ENCODE peak calls at places on chromosomes 4 and X, in nine cellular contexts. U is uterus, W is esophagus muscularis mucosa, Y is A549, A is ovary, V is upper lobe of left lung, E is fibroblast of lung, C is fibroblast of mammary gland, H is foreskin keratinocyte. P is an unnamed sample.
A peak's percentile ranks its signal among the peaks of the same experiment; 100 is the strongest.

GRCh38 chr4:42638993-42639392 is 17.9 kb downstream of the ATP8A1 start:
- DNase-seq in U (no peak), W (no peak), Y (no peak), A (no peak), V (no peak), E (no peak), C (no peak), H (no peak), P (no peak)

GRCh38 chr4:112591593-112591992 is 45.1 kb downstream of the ZGRF1 start:
- DNase-seq in U (no peak), W (no peak), Y (no peak), A (no peak), V (no peak), E (no peak), C (no peak), H (no peak), P (no peak)

GRCh38 chr4:119955256-119955655 is 111.4 kb downstream of the MAD2L1 start:
- DNase-seq in U (no peak), W (no peak), Y (no peak), A (no peak), V (no peak), E (peak; percentile 5), C (no peak), H (no peak), P (no peak)

GRCh38 chrX:9875801-9876200 is 89.6 kb downstream of the SHROOM2 start:
- DNase-seq in U (no peak), W (no peak), Y (no peak), A (no peak), V (no peak), E (no peak), C (no peak), H (no peak), P (no peak)

GRCh38 chr4:3037957-3038451 is 36.3 kb downstream of the HTT-AS start:
- DNase-seq in U (peak; percentile 29), W (no peak), Y (no peak), A (peak; percentile 50), V (no peak), E (no peak), C (no peak), H (no peak), P (no peak)

GRCh38 chr4:185305979-185306442 is 89.7 kb downstream of the LRP2BP start:
- DNase-seq in U (no peak), W (no peak), Y (peak; percentile 13), A (no peak), V (no peak), E (peak; percentile 78), C (peak; percentile 93), H (peak; percentile 99), P (no peak)

GRCh38 chr4:119559044-119559647 is 69.5 kb downstream of the PDE5A start:
- DNase-seq in U (no peak), W (no peak), Y (peak; percentile 37), A (no peak), V (no peak), E (peak; percentile 75), C (peak; percentile 71), H (peak; percentile 8), P (no peak)

GRCh38 chrX:97290199-97290598 is 406.5 kb downstream of the RPA4 start:
- DNase-seq in U (no peak), W (no peak), Y (no peak), A (no peak), V (no peak), E (peak; percentile 17), C (no peak), H (no peak), P (no peak)

GRCh38 chrX:48083212-48083611 is 11.8 kb upstream of the ZNF630 start:
- DNase-seq in U (peak; percentile 21), W (no peak), Y (peak; percentile 33), A (peak; percentile 32), V (peak; percentile 37), E (peak; percentile 53), C (peak; percentile 43), H (no peak), P (peak; percentile 32)

GRCh38 chr4:119124314-119124713 is 11.3 kb upstream of the MYOZ2 start:
- DNase-seq in U (no peak), W (no peak), Y (no peak), A (no peak), V (no peak), E (peak; percentile 49), C (peak; percentile 48), H (no peak), P (no peak)

GRCh38 chr4:77820836-77821561 is 1.8 kb upstream of the CNOT6L start:
- DNase-seq in U (no peak), W (no peak), Y (no peak), A (no peak), V (no peak), E (peak; percentile 37), C (peak; percentile 14), H (peak; percentile 27), P (no peak)

GRCh38 chr4:71476240-71476639 is 137.4 kb downstream of the SLC4A4 start:
- DNase-seq in U (no peak), W (no peak), Y (no peak), A (no peak), V (no peak), E (peak; percentile 24), C (no peak), H (no peak), P (no peak)

GRCh38 chr4:84875636-84876371 is 90.7 kb downstream of the WDFY3 start:
- DNase-seq in U (no peak), W (no peak), Y (no peak), A (no peak), V (no peak), E (peak; percentile 36), C (peak; percentile 41), H (no peak), P (no peak)

GRCh38 chr4:131091896-131092295 is 1995.9 kb downstream of the C4orf33 start:
- DNase-seq in U (no peak), W (no peak), Y (peak; percentile 45), A (no peak), V (no peak), E (peak; percentile 61), C (peak; percentile 44), H (no peak), P (no peak)

GRCh38 chr4:76250962-76251361 is 559 bp upstream of the FAM47E start:
- DNase-seq in U (no peak), W (no peak), Y (no peak), A (no peak), V (peak; percentile 56), E (peak; percentile 4), C (no peak), H (no peak), P (no peak)

GRCh38 chr4:139809207-139810157 is 143.9 kb downstream of the MGST2 start:
- DNase-seq in U (no peak), W (no peak), Y (no peak), A (no peak), V (no peak), E (no peak), C (no peak), H (no peak), P (no peak)

GRCh38 chr4:179398414-179398813 is 1956.2 kb upstream of the AGA start:
- DNase-seq in U (no peak), W (no peak), Y (no peak), A (no peak), V (no peak), E (peak; percentile 6), C (no peak), H (no peak), P (no peak)

GRCh38 chr4:161702287-161702686 is 461.5 kb downstream of the FSTL5 start:
- DNase-seq in U (no peak), W (no peak), Y (no peak), A (no peak), V (no peak), E (no peak), C (no peak), H (no peak), P (no peak)
- TF ChIP-seq CTCF in U (no peak), W (no peak), Y (no peak), A (no peak), V (no peak), E (no peak), C (no peak), H (peak; percentile 45), P (peak; percentile 27)

DNA sequence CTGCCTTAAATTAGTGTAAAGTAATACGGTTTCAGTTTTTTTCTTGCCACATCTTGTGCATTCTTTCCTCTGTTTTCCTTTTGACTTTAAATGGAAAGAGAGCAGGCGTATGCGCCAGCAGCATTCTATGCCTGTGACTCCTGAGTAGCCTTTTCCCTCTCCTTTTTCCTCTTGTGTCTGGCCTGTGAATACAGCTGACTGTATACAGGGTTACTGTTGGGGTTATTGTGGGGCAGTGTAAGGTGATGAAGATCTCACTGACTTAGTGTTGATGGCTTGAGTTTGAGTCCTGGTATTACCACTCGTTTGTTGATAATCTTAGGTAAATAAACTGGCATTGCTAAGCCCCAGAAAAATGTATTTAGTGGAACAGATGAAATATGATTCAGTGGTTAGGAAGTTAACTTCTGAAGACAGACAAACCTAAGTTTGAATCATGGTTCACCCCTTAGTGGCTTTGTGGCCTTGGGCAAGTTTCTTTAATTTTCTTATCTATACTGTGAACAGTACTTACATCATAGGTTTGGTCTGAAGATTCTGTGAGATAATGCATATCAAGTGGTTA is 105.1 kb downstream of the FNIP2 start:
- DNase-seq in U (no peak), W (no peak), Y (peak; percentile 86), A (no peak), V (no peak), E (peak; percentile 74), C (peak; percentile 71), H (peak; percentile 91), P (no peak)
- TF ChIP-seq CTCF in U (no peak), W (no peak), Y (no peak), A (no peak), V (no peak), E (no peak), C (no peak), H (no peak), P (no peak)

GRCh38 chrX:153526801-153527599 is 9.6 kb downstream of the ATP2B3 start:
- DNase-seq in U (no peak), W (no peak), Y (no peak), A (no peak), V (no peak), E (no peak), C (no peak), H (no peak), P (no peak)
- TF ChIP-seq CTCF in U (no peak), W (no peak), Y (no peak), A (no peak), V (no peak), E (no peak), C (no peak), H (no peak), P (no peak)

GRCh38 chr4:38178666-38178995 is 218.4 kb downstream of the PTTG2 start:
- DNase-seq in U (no peak), W (no peak), Y (no peak), A (no peak), V (no peak), E (no peak), C (no peak), H (no peak), P (no peak)

GRCh38 chr4:38177792-38178665 is 217.8 kb downstream of the PTTG2 start:
- DNase-seq in U (peak; percentile 78), W (no peak), Y (no peak), A (peak; percentile 62), V (peak; percentile 94), E (peak; percentile 71), C (peak; percentile 61), H (no peak), P (no peak)

GRCh38 chr4:38182334-38182998 is 222.3 kb downstream of the PTTG2 start:
- DNase-seq in U (no peak), W (no peak), Y (no peak), A (no peak), V (no peak), E (no peak), C (no peak), H (no peak), P (no peak)

GRCh38 chr4:38179690-38180299 is 219.6 kb downstream of the PTTG2 start:
- DNase-seq in U (peak; percentile 74), W (peak; percentile 94), Y (peak; percentile 55), A (peak; percentile 70), V (peak; percentile 84), E (peak; percentile 83), C (peak; percentile 78), H (no peak), P (peak; percentile 73)

GRCh38 chr4:38180456-38180855 is 220.3 kb downstream of the PTTG2 start:
- DNase-seq in U (no peak), W (no peak), Y (no peak), A (no peak), V (no peak), E (no peak), C (peak; percentile 50), H (no peak), P (no peak)
- TF ChIP-seq CTCF in U (no peak), W (no peak), Y (no peak), A (no peak), V (no peak), E (no peak), C (no peak), H (peak; percentile 31), P (no peak)

P was measured in neural crest cell.